ENCODE peak calls at places on chromosomes 1 and 21, in four cellular contexts. Q is stimulated activated CD4-positive, alpha-beta T cell treated with anti-CD3 and anti-CD28 coated beads, Interleukin-2, amount 100 ng/mL, for 24 hours; G is lower lobe of right lung; F is HTR-8/SVneo. O is an unnamed sample.
A peak's percentile ranks its signal among the peaks of the same experiment; 100 is the strongest.

GRCh38 chr1:226778657-226779058 is 39.6 kb upstream of the ITPKB start:
- DNase-seq in Q (no peak), G (no peak), F (peak; percentile 94), O (no peak)

GRCh38 chr1:116999596-116999995 is 2.0 kb upstream of the CD101 start:
- DNase-seq in F (no peak), Q (no peak), G (no peak), O (no peak)

GRCh38 chr1:23403038-23403336 is 21.6 kb downstream of the TCEA3 start:
- DNase-seq in F (peak; percentile 84), Q (no peak), G (no peak), O (no peak)

GRCh38 chr1:115757286-115757810 is 11.2 kb downstream of the CASQ2 start:
- DNase-seq in G (no peak), F (no peak), Q (no peak), O (no peak)

GRCh38 chr1:158121604-158122254 is 59.0 kb upstream of the CD1D start:
- DNase-seq in F (peak; percentile 41), Q (peak; percentile 10), G (no peak), O (no peak)

GRCh38 chr1:232335261-232335660 is 294.7 kb downstream of the SIPA1L2 start:
- DNase-seq in Q (no peak), F (no peak), G (no peak), O (no peak)

GRCh38 chr21:35367558-35367957 is 318.5 kb upstream of the RUNX1 start:
- DNase-seq in G (no peak), F (no peak), Q (no peak), O (no peak)

GRCh38 chr1:208278638-208279037 is 34.5 kb upstream of the PLXNA2 start:
- DNase-seq in G (no peak), Q (no peak), F (no peak), O (no peak)

GRCh38 chr1:184386271-184387068 is at the start of gene C1orf21:
- DNase-seq in G (peak; percentile 91), Q (peak; percentile 83), F (peak; percentile 86), O (peak; percentile 61)

GRCh38 chr1:16175610-16176553 is 20.0 kb upstream of the EPHA2 start:
- DNase-seq in G (peak; percentile 86), Q (no peak), F (no peak), O (no peak)

GRCh38 chr1:1348420-1349255 is 580 bp downstream of the DVL1 start:
- DNase-seq in F (no peak), G (peak; percentile 75), Q (no peak), O (no peak)

GRCh38 chr1:179889619-179890018 is 7.5 kb downstream of the TOR1AIP1 start:
- DNase-seq in G (no peak), F (no peak), Q (no peak), O (no peak)

GRCh38 chr1:211724711-211725196 is 49.3 kb upstream of the NEK2 start:
- DNase-seq in F (no peak), Q (no peak), G (no peak), O (no peak)

GRCh38 chr1:8155528-8156186 is 129.5 kb upstream of the ERRFI1 start:
- DNase-seq in F (peak; percentile 13), G (peak; percentile 47), Q (no peak), O (no peak)

GRCh38 chr1:48726557-48726956 is 50.1 kb downstream of the BEND5 start:
- DNase-seq in Q (no peak), G (no peak), F (no peak), O (no peak)

GRCh38 chr1:62466982-62467532 is 30.2 kb downstream of the USP1 start:
- DNase-seq in G (no peak), Q (no peak), F (no peak), O (no peak)

GRCh38 chr1:111030590-111030989 is 66.9 kb upstream of the LRIF1 start:
- DNase-seq in F (peak; percentile 6), Q (peak; percentile 36), G (no peak), O (no peak)

GRCh38 chr1:20873311-20873710 is 86.2 kb upstream of the HP1BP3 start:
- DNase-seq in G (no peak), Q (no peak), F (no peak), O (no peak)

GRCh38 chr21:32093758-32094463 is 184.9 kb downstream of the MIS18A start:
- DNase-seq in Q (no peak), F (no peak), G (no peak), O (no peak)

GRCh38 chr21:22516230-22516629 is 1518.0 kb downstream of the NCAM2 start:
- DNase-seq in Q (no peak), G (no peak), F (no peak), O (no peak)

GRCh38 chr1:12591267-12591938 is 26.6 kb downstream of the DHRS3 start:
- DNase-seq in G (no peak), Q (no peak), F (no peak), O (no peak)

GRCh38 chr1:233796146-233796798 is 108.2 kb upstream of the SLC35F3 start:
- DNase-seq in G (no peak), F (no peak), Q (no peak), O (no peak)

GRCh38 chr1:205530116-205530515 is 25.6 kb downstream of the CDK18 start:
- DNase-seq in G (no peak), Q (no peak), F (no peak), O (no peak)

GRCh38 chr1:246795906-246796694 is 71.9 kb downstream of the SCCPDH start:
- DNase-seq in G (no peak), Q (no peak), F (no peak), O (no peak)

GRCh38 chr1:116987256-116987555 is 14.4 kb upstream of the CD101 start:
- DNase-seq in Q (peak; percentile 73), G (no peak), F (no peak), O (no peak)

GRCh38 chr1:191857600-191857999 is 300.7 kb upstream of the RGS18 start:
- DNase-seq in F (no peak), Q (no peak), G (no peak), O (no peak)

GRCh38 chr1:23478896-23479790 is 4.8 kb downstream of the ASAP3 start:
- DNase-seq in G (peak; percentile 72), F (peak; percentile 48), Q (no peak), O (no peak)

O was measured in CD14-positive monocyte.